ENCODE peak calls at places on chromosomes 16 and 17, in eight cellular contexts. F is stimulated activated CD4-positive, alpha-beta T cell treated with anti-CD3 and anti-CD28 coated beads, TNF-alpha, amount 100 ng/mL, for 24 hours; V is effector CD4-positive, alpha-beta T cell; M is AG09319; Z is AG08395; W is AG04449; A is endothelial cell; G is NCI-H524. C is an unnamed sample.

GRCh38 chr17:7046127-7046724 is 2.3 kb upstream of the SLC16A11 start:
- DNase-seq in Z (no peak), M (no peak), A (no peak), F (no peak), W (no peak), V (peak), G (peak), C (peak)

GRCh38 chr16:81695431-81695890 is 83.6 kb upstream of the PLCG2 start:
- DNase-seq in V (no peak), Z (no peak), M (no peak), W (no peak), G (no peak), F (no peak), A (no peak), C (no peak)

GRCh38 chr17:47704116-47704515 is 10.2 kb downstream of the TBKBP1 start:
- DNase-seq in W (no peak), V (no peak), A (no peak), G (no peak), M (no peak), F (no peak), Z (no peak), C (no peak)

GRCh38 chr16:78665373-78665772 is 565.9 kb downstream of the WWOX start:
- DNase-seq in G (no peak), F (no peak), A (no peak), W (no peak), V (no peak), Z (peak), M (no peak), C (no peak)

GRCh38 chr17:79090503-79091372 is 16.1 kb downstream of the ENGASE start:
- DNase-seq in V (no peak), G (no peak), A (peak), M (no peak), Z (peak), W (no peak), F (no peak), C (no peak)

GRCh38 chr16:67865318-67865717 is 7.5 kb upstream of the EDC4 start:
- DNase-seq in A (peak), F (no peak), W (no peak), V (no peak), G (peak), M (no peak), Z (peak), C (peak)

GRCh38 chr17:74971069-74971841 is 1.3 kb downstream of the HID1 start:
- DNase-seq in M (no peak), W (no peak), G (no peak), Z (no peak), V (no peak), F (no peak), A (no peak), C (no peak)

GRCh38 chr17:27551701-27552466 is 79.1 kb upstream of the LGALS9 start:
- DNase-seq in M (no peak), G (no peak), A (no peak), Z (no peak), F (no peak), V (no peak), W (no peak), C (no peak)

GRCh38 chr17:28865946-28866752 is 11.3 kb downstream of the ERAL1 start:
- DNase-seq in A (no peak), V (no peak), Z (no peak), G (no peak), M (no peak), W (no peak), F (no peak), C (no peak)

GRCh38 chr17:37541880-37542675 is 52.4 kb downstream of the DUSP14 start:
- DNase-seq in G (no peak), W (peak), A (no peak), M (peak), V (no peak), Z (peak), F (no peak), C (no peak)

GRCh38 chr17:4485676-4486646 is 12.7 kb upstream of the SPNS2 start:
- DNase-seq in W (no peak), V (peak), Z (no peak), A (no peak), G (no peak), M (no peak), F (peak), C (no peak)

GRCh38 chr16:16144416-16144815 is 78.9 kb downstream of the ABCC6 start:
- DNase-seq in F (no peak), G (no peak), A (no peak), V (no peak), M (no peak), W (no peak), Z (peak), C (no peak)

GRCh38 chr17:79786930-79787643 is 9.1 kb downstream of the CBX2 start:
- DNase-seq in M (no peak), G (no peak), V (no peak), A (no peak), W (no peak), F (no peak), Z (no peak), C (no peak)

C was measured in HAP-1.